ENCODE peak calls at places on chromosomes 1 and 21, in ten cellular contexts. One of them, this sample, is unnamed.

GRCh38 chr1:56569661-56570060 is 9.7 kb downstream of the PLPP3 start:
- DNase-seq in T-helper 1 cell: no peak
- DNase-seq in astrocyte of the cerebellum: no peak
- DNase-seq in ovary: no peak
- DNase-seq in NCI-H2107: no peak
- DNase-seq in mesothelial cell of epicardium: no peak
- DNase-seq in CD4-positive, CD25-positive, alpha-beta regulatory T cell: no peak
- DNase-seq in NCI-H446 treated with DMSO at 0.1 percent for 48 hours: no peak
- DNase-seq in dorsolateral prefrontal cortex: no peak
- DNase-seq in stimulated activated CD8-positive, alpha-beta memory T cell treated with anti-CD3 and anti-CD28 coated beads, Interleukin-4, amount 100 ng/mL, for 4 hours: no peak
- DNase-seq in this sample: no peak

GRCh38 chr1:42689912-42690311 is 7.7 kb downstream of the YBX1 start:
- DNase-seq in stimulated activated CD8-positive, alpha-beta memory T cell treated with anti-CD3 and anti-CD28 coated beads, Interleukin-4, amount 100 ng/mL, for 4 hours: no peak
- DNase-seq in NCI-H2107: no peak
- DNase-seq in CD4-positive, CD25-positive, alpha-beta regulatory T cell: no peak
- DNase-seq in ovary: no peak
- DNase-seq in astrocyte of the cerebellum: no peak
- DNase-seq in mesothelial cell of epicardium: no peak
- DNase-seq in T-helper 1 cell: no peak
- DNase-seq in dorsolateral prefrontal cortex: no peak
- DNase-seq in NCI-H446 treated with DMSO at 0.1 percent for 48 hours: no peak
- DNase-seq in this sample: no peak

GRCh38 chr21:42433946-42434551 is 30.3 kb downstream of the UBASH3A start:
- DNase-seq in NCI-H2107: no peak
- DNase-seq in NCI-H446 treated with DMSO at 0.1 percent for 48 hours: no peak
- DNase-seq in mesothelial cell of epicardium: no peak
- DNase-seq in stimulated activated CD8-positive, alpha-beta memory T cell treated with anti-CD3 and anti-CD28 coated beads, Interleukin-4, amount 100 ng/mL, for 4 hours: no peak
- DNase-seq in CD4-positive, CD25-positive, alpha-beta regulatory T cell: no peak
- DNase-seq in dorsolateral prefrontal cortex: no peak
- DNase-seq in astrocyte of the cerebellum: no peak
- DNase-seq in T-helper 1 cell: no peak
- DNase-seq in ovary: no peak
- DNase-seq in this sample: no peak

GRCh38 chr1:157363660-157364140 is 188.6 kb downstream of the FCRL5 start:
- DNase-seq in mesothelial cell of epicardium: no peak
- DNase-seq in T-helper 1 cell: no peak
- DNase-seq in stimulated activated CD8-positive, alpha-beta memory T cell treated with anti-CD3 and anti-CD28 coated beads, Interleukin-4, amount 100 ng/mL, for 4 hours: no peak
- DNase-seq in NCI-H446 treated with DMSO at 0.1 percent for 48 hours: no peak
- DNase-seq in ovary: no peak
- DNase-seq in dorsolateral prefrontal cortex: peak
- DNase-seq in astrocyte of the cerebellum: no peak
- DNase-seq in NCI-H2107: no peak
- DNase-seq in CD4-positive, CD25-positive, alpha-beta regulatory T cell: no peak
- DNase-seq in this sample: no peak

GRCh38 chr1:205532996-205533728 is 28.7 kb downstream of the CDK18 start:
- DNase-seq in stimulated activated CD8-positive, alpha-beta memory T cell treated with anti-CD3 and anti-CD28 coated beads, Interleukin-4, amount 100 ng/mL, for 4 hours: no peak
- DNase-seq in CD4-positive, CD25-positive, alpha-beta regulatory T cell: no peak
- DNase-seq in ovary: no peak
- DNase-seq in mesothelial cell of epicardium: no peak
- DNase-seq in T-helper 1 cell: no peak
- DNase-seq in dorsolateral prefrontal cortex: peak
- DNase-seq in astrocyte of the cerebellum: no peak
- DNase-seq in NCI-H446 treated with DMSO at 0.1 percent for 48 hours: no peak
- DNase-seq in NCI-H2107: no peak
- DNase-seq in this sample: no peak

GRCh38 chr1:6025269-6026094 is 20.2 kb upstream of the KCNAB2 start:
- DNase-seq in CD4-positive, CD25-positive, alpha-beta regulatory T cell: no peak
- DNase-seq in T-helper 1 cell: no peak
- DNase-seq in NCI-H446 treated with DMSO at 0.1 percent for 48 hours: no peak
- DNase-seq in mesothelial cell of epicardium: no peak
- DNase-seq in ovary: no peak
- DNase-seq in stimulated activated CD8-positive, alpha-beta memory T cell treated with anti-CD3 and anti-CD28 coated beads, Interleukin-4, amount 100 ng/mL, for 4 hours: no peak
- DNase-seq in astrocyte of the cerebellum: no peak
- DNase-seq in dorsolateral prefrontal cortex: no peak
- DNase-seq in NCI-H2107: no peak
- DNase-seq in this sample: no peak

GRCh38 chr1:94808682-94809081 is 11.5 kb upstream of the SLC44A3 start:
- DNase-seq in ovary: no peak
- DNase-seq in NCI-H2107: no peak
- DNase-seq in stimulated activated CD8-positive, alpha-beta memory T cell treated with anti-CD3 and anti-CD28 coated beads, Interleukin-4, amount 100 ng/mL, for 4 hours: no peak
- DNase-seq in CD4-positive, CD25-positive, alpha-beta regulatory T cell: no peak
- DNase-seq in astrocyte of the cerebellum: no peak
- DNase-seq in mesothelial cell of epicardium: no peak
- DNase-seq in T-helper 1 cell: no peak
- DNase-seq in dorsolateral prefrontal cortex: no peak
- DNase-seq in NCI-H446 treated with DMSO at 0.1 percent for 48 hours: no peak
- DNase-seq in this sample: no peak

GRCh38 chr1:110229348-110230001 is 19.4 kb downstream of the KCNC4 start:
- DNase-seq in stimulated activated CD8-positive, alpha-beta memory T cell treated with anti-CD3 and anti-CD28 coated beads, Interleukin-4, amount 100 ng/mL, for 4 hours: no peak
- DNase-seq in astrocyte of the cerebellum: no peak
- DNase-seq in T-helper 1 cell: no peak
- DNase-seq in CD4-positive, CD25-positive, alpha-beta regulatory T cell: no peak
- DNase-seq in NCI-H2107: no peak
- DNase-seq in NCI-H446 treated with DMSO at 0.1 percent for 48 hours: no peak
- DNase-seq in ovary: no peak
- DNase-seq in dorsolateral prefrontal cortex: no peak
- DNase-seq in mesothelial cell of epicardium: no peak
- DNase-seq in this sample: no peak

This sample was measured in NCI-H1694 treated with DMSO at 0.1 percent for 48 hours.